ENCODE peak calls at places on chromosomes 13 and 19, in nine cellular contexts. E, M, N, O, Q, S, A, X and J are unnamed samples.
A peak's percentile ranks its signal among the peaks of the same experiment; 100 is the strongest.

GRCh38 chr13:110001622-110002275 is 215.4 kb upstream of the IRS2 start:
- DNase-seq in E (no peak), M (no peak), N (no peak), O (no peak), Q (no peak), S (peak; percentile 90), A (no peak), X (no peak), J (no peak)

GRCh38 chr13:67990868-67991267 is 760.7 kb upstream of the PCDH9 start:
- DNase-seq in E (no peak), M (no peak), N (no peak), O (no peak), Q (no peak), S (no peak), A (no peak), X (no peak), J (no peak)

GRCh38 chr19:33758541-33759013 is 38.1 kb upstream of the KCTD15 start:
- DNase-seq in E (no peak), M (no peak), N (no peak), O (no peak), Q (no peak), S (peak; percentile 5), A (no peak), X (no peak), J (peak; percentile 63)

GRCh38 chr19:7500811-7501450 is 12.1 kb upstream of the PEX11G start:
- DNase-seq in E (no peak), M (peak; percentile 62), N (peak; percentile 72), O (no peak), Q (no peak), S (peak; percentile 46), A (no peak), X (peak; percentile 67), J (peak; percentile 86)

GRCh38 chr13:98022210-98022609 is 68.7 kb downstream of the IPO5 start:
- DNase-seq in E (no peak), M (no peak), N (no peak), O (peak; percentile 65), Q (no peak), S (peak; percentile 93), A (no peak), X (no peak), J (no peak)

GRCh38 chr19:39070888-39071287 is 13.3 kb upstream of the ACP7 start:
- DNase-seq in E (no peak), M (no peak), N (no peak), O (no peak), Q (no peak), S (peak; percentile 32), A (no peak), X (no peak), J (no peak)

GRCh38 chr13:72842991-72843390 is 61.1 kb downstream of the PIBF1 start:
- DNase-seq in E (no peak), M (no peak), N (no peak), O (no peak), Q (no peak), S (no peak), A (no peak), X (no peak), J (no peak)

GRCh38 chr19:33383722-33384292 is 10.3 kb downstream of the CEBPG start:
- DNase-seq in E (no peak), M (no peak), N (no peak), O (no peak), Q (no peak), S (no peak), A (no peak), X (no peak), J (no peak)

GRCh38 chr13:113625965-113626661 is 31.9 kb downstream of the ATP4B start:
- DNase-seq in E (no peak), M (no peak), N (no peak), O (no peak), Q (no peak), S (peak; percentile 50), A (peak; percentile 36), X (no peak), J (peak; percentile 13)

GRCh38 chr13:43848250-43848649 is 31.3 kb downstream of the CCDC122 start:
- DNase-seq in E (no peak), M (no peak), N (no peak), O (no peak), Q (no peak), S (peak; percentile 71), A (no peak), X (no peak), J (no peak)

GRCh38 chr19:2846180-2846935 is 5.1 kb downstream of the ZNF555 start:
- DNase-seq in E (no peak), M (no peak), N (no peak), O (no peak), Q (no peak), S (no peak), A (no peak), X (no peak), J (no peak)

GRCh38 chr19:33796164-33797100 is at the start of gene KCTD15:
- DNase-seq in E (no peak), M (peak; percentile 49), N (peak; percentile 51), O (no peak), Q (no peak), S (peak; percentile 31), A (peak; percentile 68), X (peak; percentile 48), J (no peak)

GRCh38 chr19:32691952-32692726 is 518 bp downstream of the NUDT19 start:
- DNase-seq in E (peak; percentile 27), M (peak; percentile 58), N (peak; percentile 70), O (no peak), Q (no peak), S (peak; percentile 69), A (peak; percentile 85), X (peak; percentile 55), J (peak; percentile 80)

GRCh38 chr19:660793-661426 is 2.1 kb downstream of the RNF126 start:
- DNase-seq in E (no peak), M (no peak), N (peak; percentile 52), O (no peak), Q (no peak), S (no peak), A (no peak), X (no peak), J (no peak)

GRCh38 chr13:25204843-25205242 is 32.8 kb upstream of the AMER2 start:
- DNase-seq in E (no peak), M (no peak), N (no peak), O (no peak), Q (no peak), S (no peak), A (no peak), X (no peak), J (no peak)

GRCh38 chr13:59890064-59890463 is 273.7 kb downstream of the DIAPH3 start:
- DNase-seq in E (no peak), M (no peak), N (no peak), O (no peak), Q (no peak), S (peak; percentile 19), A (no peak), X (no peak), J (no peak)

GRCh38 chr13:112071011-112071901 is 4.3 kb downstream of the SOX1 start:
- DNase-seq in E (no peak), M (no peak), N (no peak), O (no peak), Q (no peak), S (no peak), A (no peak), X (no peak), J (no peak)

GRCh38 chr13:112074139-112074710 is 7.3 kb downstream of the SOX1 start:
- DNase-seq in E (no peak), M (no peak), N (no peak), O (no peak), Q (no peak), S (no peak), A (no peak), X (no peak), J (no peak)

GRCh38 chr13:112073245-112074138 is 6.5 kb downstream of the SOX1 start:
- DNase-seq in E (no peak), M (no peak), N (no peak), O (no peak), Q (no peak), S (no peak), A (no peak), X (no peak), J (peak; percentile 71)

GRCh38 chr13:112071902-112072530 is 5.1 kb downstream of the SOX1 start:
- DNase-seq in E (no peak), M (no peak), N (no peak), O (no peak), Q (no peak), S (no peak), A (no peak), X (no peak), J (no peak)

GRCh38 chr13:112072531-112073244 is 5.7 kb downstream of the SOX1 start:
- DNase-seq in E (no peak), M (no peak), N (no peak), O (no peak), Q (no peak), S (no peak), A (no peak), X (no peak), J (peak; percentile 70)
- H3K27ac ChIP-seq in E (no peak overlapping the region), M (no peak overlapping the region), N (no peak overlapping the region), O (no peak overlapping the region), Q (no peak overlapping the region), S (no peak overlapping the region), A (no peak overlapping the region), X (no peak overlapping the region), J (no peak overlapping the region)

DNA sequence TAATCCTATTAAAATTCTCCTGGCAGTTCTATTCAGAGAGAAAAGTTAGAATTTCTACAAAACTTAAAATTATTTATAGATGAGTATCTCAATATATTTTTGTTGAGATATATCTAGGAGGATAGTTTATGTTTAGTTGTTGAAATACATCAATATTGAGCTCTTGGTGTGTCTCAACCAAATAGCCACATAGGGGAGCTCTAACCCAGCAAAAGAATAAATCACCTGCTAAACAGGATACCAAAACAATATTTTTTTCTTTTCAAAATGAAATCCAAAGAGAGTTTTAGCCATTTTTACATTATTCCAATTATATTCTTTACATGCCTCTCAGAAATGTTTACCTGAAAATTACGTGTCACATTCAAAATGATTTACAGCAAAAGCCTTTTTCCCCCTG is 954.7 kb downstream of the SLITRK6 start:
- DNase-seq in E (no peak), M (no peak), N (no peak), O (no peak), Q (no peak), S (no peak), A (no peak), X (no peak), J (no peak)
- TF ChIP-seq CTCF in E (no peak), M (no peak), N (no peak), O (no peak), Q (no peak), S (no peak), A (no peak), X (no peak), J (no peak)

GRCh38 chr13:21434588-21434987 is 24.5 kb downstream of the ZDHHC20 start:
- DNase-seq in E (no peak), M (no peak), N (no peak), O (no peak), Q (no peak), S (no peak), A (no peak), X (no peak), J (no peak)
- H3K4me3 ChIP-seq in E (no peak overlapping the region), M (no peak overlapping the region), N (no peak overlapping the region), O (no peak overlapping the region), Q (no peak overlapping the region), S (no peak overlapping the region), A (no peak overlapping the region), X (no peak overlapping the region), J (no peak overlapping the region)

DNA sequence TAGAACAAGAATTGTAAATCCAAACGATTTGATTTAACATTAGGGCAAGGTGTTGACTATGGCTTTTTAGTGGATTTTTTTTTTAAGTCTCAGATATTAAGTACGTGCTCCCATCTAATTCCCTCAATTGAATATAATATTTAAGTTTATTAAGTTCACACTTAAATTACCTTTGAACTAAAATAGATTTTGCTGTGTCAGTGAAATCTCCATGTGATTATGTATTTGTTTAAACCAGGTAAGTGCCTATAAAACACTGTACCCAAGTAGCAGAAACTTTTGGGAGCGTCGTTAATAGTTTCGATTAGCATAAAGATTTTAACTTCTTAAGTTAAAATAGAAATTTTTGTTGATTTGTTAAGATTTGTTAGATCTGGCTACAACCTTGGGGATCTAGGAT is 1.6 kb downstream of the CLN5 start:
- DNase-seq in E (no peak), M (no peak), N (no peak), O (no peak), Q (no peak), S (no peak), A (no peak), X (no peak), J (no peak)
- H3K27ac ChIP-seq in E (no peak overlapping the region), M (no peak overlapping the region), N (peak overlapping the region; percentile 14), O (peak overlapping the region; percentile 98), Q (peak overlapping the region; percentile 96), S (no peak overlapping the region), A (peak overlapping the region; percentile 91), X (no peak overlapping the region), J (no peak overlapping the region)